ENCODE peak calls at places on chromosomes 1 and 21, in nine cellular contexts. L is suprapubic skin, P is transverse colon, Q is K562, J is HCT116, Z is prostate gland, A is GM12878, S is endothelial cell of umbilical vein, C is stomach. V is an unnamed sample.

GRCh38 chr21:16046625-16047340 is 317.0 kb downstream of the USP25 start:
- DNase-seq in Q (no peak), Z (no peak), S (no peak), L (no peak), P (no peak), J (no peak), A (no peak), C (no peak), V (no peak)

GRCh38 chr1:209486861-209487260 is 96.7 kb upstream of the CAMK1G start:
- DNase-seq in Q (no peak), L (no peak), J (no peak), A (no peak), S (no peak), P (no peak), Z (no peak), C (no peak), V (no peak)

GRCh38 chr1:247367786-247368342 is 36.2 kb upstream of the ZNF496 start:
- DNase-seq in P (no peak), Z (no peak), J (no peak), A (no peak), C (no peak), L (no peak), Q (peak; percentile 55), S (no peak), V (no peak)

GRCh38 chr1:94807742-94808491 is 12.2 kb upstream of the SLC44A3 start:
- DNase-seq in J (no peak), P (peak; percentile 78), C (peak; percentile 41), S (peak; percentile 73), Q (peak; percentile 61), L (no peak), A (no peak), Z (no peak), V (no peak)

GRCh38 chr1:196377811-196378210 is 230.4 kb downstream of the KCNT2 start:
- DNase-seq in C (no peak), Z (no peak), J (no peak), A (no peak), Q (no peak), L (no peak), S (no peak), P (no peak), V (no peak)

GRCh38 chr1:201945863-201946223 is 505 bp downstream of the LMOD1 start:
- DNase-seq in A (no peak), L (no peak), J (no peak), S (no peak), C (no peak), Q (no peak), Z (no peak), P (no peak), V (no peak)

GRCh38 chr1:201285846-201286245 is 2.5 kb downstream of the PKP1 start:
- DNase-seq in J (no peak), L (no peak), Z (no peak), P (no peak), Q (no peak), A (no peak), S (no peak), C (no peak), V (no peak)

GRCh38 chr1:224626042-224626441 is 9.9 kb downstream of the CNIH3 start:
- DNase-seq in J (no peak), A (no peak), Q (no peak), Z (no peak), C (no peak), P (no peak), L (no peak), S (no peak), V (no peak)

GRCh38 chr1:16018308-16018707 is 465 bp upstream of the HSPB7 start:
- DNase-seq in C (no peak), S (no peak), L (no peak), Z (no peak), P (no peak), A (no peak), J (no peak), Q (no peak), V (no peak)

GRCh38 chr21:27258222-27258621 is 291.3 kb upstream of the ADAMTS5 start:
- DNase-seq in L (no peak), S (no peak), Q (no peak), C (no peak), Z (no peak), P (no peak), A (no peak), J (no peak), V (no peak)

GRCh38 chr1:37875833-37876232 is 16.4 kb upstream of the MTF1 start:
- DNase-seq in L (no peak), Q (no peak), Z (no peak), C (no peak), S (peak; percentile 17), A (no peak), J (no peak), P (no peak), V (no peak)

GRCh38 chr1:228394571-228395394 is 11.9 kb downstream of the TRIM11 start:
- DNase-seq in Z (no peak), C (no peak), A (no peak), L (peak; percentile 74), S (no peak), P (no peak), J (no peak), Q (no peak), V (no peak)

GRCh38 chr1:147089457-147089856 is 82.8 kb downstream of the PRKAB2 start:
- DNase-seq in A (no peak), Q (no peak), S (no peak), P (no peak), C (no peak), L (no peak), J (no peak), Z (no peak), V (no peak)

GRCh38 chr1:163035791-163036249 is 33.3 kb upstream of the RGS4 start:
- DNase-seq in L (no peak), Q (no peak), Z (no peak), A (no peak), S (peak; percentile 72), C (no peak), P (no peak), J (peak; percentile 60), V (no peak)

DNA sequence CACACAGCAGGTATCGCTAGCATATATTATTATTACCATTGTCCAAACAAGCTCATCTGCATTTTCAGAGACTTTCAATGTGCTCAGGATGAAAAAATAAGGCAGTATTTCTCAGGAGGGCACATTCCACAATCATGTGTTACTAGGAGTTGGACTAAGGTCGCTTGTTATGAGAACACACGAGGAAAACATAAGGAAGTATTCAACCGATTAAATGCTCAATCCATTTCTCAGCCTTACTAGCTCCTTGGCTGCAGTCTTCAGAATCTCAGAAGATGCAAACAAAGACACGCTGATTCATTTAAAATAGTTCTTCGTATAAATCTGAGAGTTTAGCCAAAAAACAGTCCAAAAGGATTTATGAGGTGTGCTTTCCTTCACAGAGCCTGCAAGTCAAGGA is 82.0 kb upstream of the JAK1 start:
- DNase-seq in P (no peak), C (no peak), A (no peak), Q (no peak), L (no peak), Z (no peak), S (no peak), J (no peak), V (no peak)
- TF ChIP-seq POLR2AphosphoS5 in P (no peak), C (no peak), A (no peak), Q (no peak), L (no peak), Z (no peak), S (no peak), J (no peak), V (no peak)

GRCh38 chr1:17235135-17235880 is 13.6 kb upstream of the PADI3 start:
- DNase-seq in J (no peak), C (no peak), L (no peak), Z (no peak), S (no peak), A (no peak), P (no peak), Q (no peak), V (no peak)

GRCh38 chr1:17233675-17234074 is 15.2 kb upstream of the PADI3 start:
- DNase-seq in A (no peak), Z (peak; percentile 87), C (peak; percentile 29), J (peak; percentile 92), P (peak; percentile 88), L (no peak), S (peak; percentile 73), Q (no peak), V (no peak)

GRCh38 chr1:17239420-17239819 is 9.5 kb upstream of the PADI3 start:
- DNase-seq in L (no peak), A (peak; percentile 32), Z (no peak), P (peak; percentile 54), J (peak; percentile 98), Q (peak; percentile 75), C (no peak), S (peak; percentile 73), V (peak; percentile 58)

GRCh38 chr1:17234405-17234804 is 14.5 kb upstream of the PADI3 start:
- DNase-seq in Z (no peak), J (no peak), A (no peak), C (no peak), Q (no peak), L (no peak), P (no peak), S (no peak), V (no peak)

DNA sequence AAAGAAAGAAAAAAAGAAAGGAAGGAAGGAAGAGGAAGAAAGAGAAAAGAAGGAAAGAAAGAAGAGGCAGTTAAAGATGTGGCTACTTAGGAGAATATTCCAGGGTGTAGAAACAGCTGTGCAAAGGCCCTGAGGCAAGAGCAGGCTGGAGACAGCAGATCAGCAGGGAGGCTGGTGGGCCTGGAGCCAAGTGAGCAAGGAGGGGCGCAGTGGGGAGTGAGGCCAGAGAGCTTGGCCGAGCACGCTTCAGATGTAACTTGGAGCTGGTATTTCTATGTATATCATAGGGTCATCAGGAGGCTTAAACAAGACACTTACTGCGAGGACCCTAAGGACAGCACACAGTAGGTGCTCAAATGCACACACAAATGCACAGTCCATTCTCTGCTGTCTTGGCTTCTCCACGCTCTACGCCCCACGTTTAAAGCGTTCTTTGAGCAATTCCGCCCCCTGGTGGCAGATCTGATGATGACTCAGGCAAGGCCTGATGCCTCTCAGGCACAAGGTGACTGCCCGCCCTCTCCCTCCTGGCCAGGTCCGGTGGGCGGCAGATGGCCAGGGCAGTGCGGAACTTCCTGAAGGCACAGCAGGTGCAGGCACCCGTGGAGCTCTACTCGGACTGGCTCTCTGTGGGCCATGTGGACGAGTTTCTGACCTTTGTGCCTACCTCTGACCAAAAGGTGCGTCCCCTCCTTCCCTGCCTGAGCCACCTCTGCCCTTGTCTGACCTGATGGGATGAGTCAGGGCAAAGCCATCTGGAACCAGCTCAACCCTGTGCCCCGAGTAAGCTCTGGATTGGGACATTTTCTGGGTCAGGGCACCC is 11.9 kb upstream of the PADI3 start:
- DNase-seq in S (peak; percentile 77), Q (peak; percentile 91), A (peak; percentile 31), L (peak; percentile 90), C (peak; percentile 91), Z (peak; percentile 83), J (peak; percentile 85), P (peak; percentile 92), V (peak; percentile 84)
- TF ChIP-seq POLR2A in S (no peak), Q (no peak), A (no peak), L (no peak), C (no peak), Z (no peak), J (no peak), P (no peak), V (no peak)

GRCh38 chr1:156499703-156500577 is 635 bp downstream of the MEF2D start:
- DNase-seq in L (no peak), J (no peak), A (no peak), C (no peak), Z (no peak), S (peak; percentile 48), P (peak; percentile 67), Q (peak; percentile 53), V (no peak)
- TF ChIP-seq POLR2AphosphoS5 in L (no peak), J (no peak), A (no peak), C (no peak), Z (no peak), S (no peak), P (no peak), Q (no peak), V (no peak)

GRCh38 chr1:85289848-85290335 is 13.5 kb upstream of the BCL10 start:
- DNase-seq in Z (no peak), L (no peak), S (no peak), C (no peak), J (no peak), P (no peak), A (no peak), Q (no peak), V (no peak)
- TF ChIP-seq POLR2A in Z (no peak), L (no peak), S (no peak), C (no peak), J (no peak), P (no peak), A (no peak), Q (no peak), V (no peak)